ENCODE peak calls at places on chromosomes 16 and 17, in nine cellular contexts. P is heart right ventricle, G is body of pancreas, S is psoas muscle, E is tibial nerve, Q is fibroblast of lung, A is A549, Z is neuronal stem cell, V is H9. R is an unnamed sample. For H3K4me1, the result is how much of the 10 kb centered on the place peaks cover.

GRCh38 chr16:53041196-53041977 is 11.3 kb downstream of the CHD9NB start:
- DNase-seq in P (peak), G (peak), S (peak), E (peak), Q (no peak), A (no peak), Z (no peak), V (peak), R (peak)

GRCh38 chr16:24332178-24332577 is 76.0 kb downstream of the CACNG3 start:
- DNase-seq in P (no peak), G (no peak), S (no peak), E (no peak), Q (no peak), A (no peak), Z (no peak), V (no peak), R (no peak)

GRCh38 chr16:14202697-14203096 is 131.6 kb downstream of the MRTFB start:
- DNase-seq in P (no peak), G (no peak), S (no peak), E (no peak), Q (peak), A (peak), Z (no peak), V (no peak), R (no peak)

GRCh38 chr17:58317421-58318064 is 11.1 kb downstream of the TSPOAP1 start:
- DNase-seq in P (no peak), G (peak), S (no peak), E (no peak), Q (peak), A (peak), Z (no peak), V (peak), R (peak)

GRCh38 chr16:69107311-69107962 is 2.0 kb downstream of the HAS3 start:
- DNase-seq in P (peak), G (peak), S (peak), E (no peak), Q (peak), A (peak), Z (peak), V (peak), R (no peak)

GRCh38 chr17:39196820-39197331 is 593 bp downstream of the CACNB1 start:
- DNase-seq in P (peak), G (peak), S (peak), E (no peak), Q (no peak), A (peak), Z (no peak), V (peak), R (peak)

GRCh38 chr17:29590261-29590978 is 972 bp upstream of the GIT1 start:
- DNase-seq in P (peak), G (peak), S (no peak), E (no peak), Q (peak), A (peak), Z (no peak), V (no peak), R (peak)

GRCh38 chr16:87254271-87254670 is 62.9 kb downstream of the C16orf95 start:
- DNase-seq in P (no peak), G (no peak), S (no peak), E (no peak), Q (no peak), A (no peak), Z (no peak), V (no peak), R (no peak)

GRCh38 chr17:79391808-79392233 is 219.0 kb downstream of the RBFOX3 start:
- DNase-seq in P (peak), G (peak), S (peak), E (peak), Q (peak), A (peak), Z (peak), V (peak), R (peak)

GRCh38 chr16:21566891-21567414 is 32.4 kb upstream of the METTL9 start:
- DNase-seq in P (no peak), G (no peak), S (no peak), E (no peak), Q (no peak), A (no peak), Z (no peak), V (no peak), R (no peak)

GRCh38 chr17:36000730-36001108 is 634 bp downstream of the CCL15 start:
- DNase-seq in P (no peak), G (no peak), S (no peak), E (no peak), Q (no peak), A (no peak), Z (no peak), V (peak), R (no peak)

GRCh38 chr16:2148714-2149629 is 547 bp downstream of the RAB26 start:
- DNase-seq in P (no peak), G (peak), S (no peak), E (no peak), Q (peak), A (peak), Z (no peak), V (peak), R (peak)

GRCh38 chr17:32604966-32605365 is 118.2 kb downstream of the CDK5R1 start:
- DNase-seq in P (no peak), G (no peak), S (no peak), E (no peak), Q (no peak), A (no peak), Z (no peak), V (no peak), R (no peak)

GRCh38 chr17:81955756-81956544 is 5.0 kb downstream of the NOTUM start:
- DNase-seq in P (no peak), G (no peak), S (no peak), E (no peak), Q (no peak), A (no peak), Z (no peak), V (no peak), R (no peak)

GRCh38 chr17:49227436-49228261 is 2.9 kb downstream of the PHOSPHO1 start:
- DNase-seq in P (peak), G (peak), S (peak), E (peak), Q (peak), A (peak), Z (peak), V (peak), R (peak)

GRCh38 chr17:41642252-41643156 is 18.1 kb upstream of the KRT17 start:
- DNase-seq in P (no peak), G (no peak), S (no peak), E (no peak), Q (no peak), A (no peak), Z (no peak), V (no peak), R (no peak)

GRCh38 chr17:18224428-18225120 is 861 bp upstream of the LLGL1 start:
- DNase-seq in P (peak), G (no peak), S (no peak), E (no peak), Q (peak), A (no peak), Z (peak), V (peak), R (peak)

GRCh38 chr16:89378947-89379771 is 111.2 kb downstream of the ANKRD11 start:
- DNase-seq in P (no peak), G (no peak), S (peak), E (no peak), Q (no peak), A (no peak), Z (no peak), V (no peak), R (no peak)

GRCh38 chr17:57442401-57442823 is 186.1 kb downstream of the MSI2 start:
- DNase-seq in P (no peak), G (no peak), S (no peak), E (no peak), Q (peak), A (no peak), Z (no peak), V (no peak), R (peak)

GRCh38 chr17:17900615-17901520 is 64.1 kb upstream of the SREBF1 start:
- DNase-seq in P (peak), G (peak), S (peak), E (peak), Q (peak), A (peak), Z (no peak), V (no peak), R (peak)

GRCh38 chr16:76946879-76947278 is 244.1 kb upstream of the MON1B start:
- DNase-seq in P (no peak), G (no peak), S (no peak), E (no peak), Q (peak), A (peak), Z (no peak), V (no peak), R (no peak)

GRCh38 chr17:76540381-76541300 is 797 bp downstream of the PRCD start:
- DNase-seq in P (peak), G (peak), S (peak), E (peak), Q (peak), A (peak), Z (peak), V (peak), R (peak)
- H3K4me1 ChIP-seq in P (half or more), G (under half), S (under half), E (half or more), Q (under half), A (under half), Z (under half), V (under half), R (under half)

GRCh38 chr16:66964049-66964448 is 3.0 kb downstream of the CES3 start:
- DNase-seq in P (no peak), G (no peak), S (peak), E (no peak), Q (no peak), A (no peak), Z (no peak), V (no peak), R (no peak)
- H3K4me1 ChIP-seq in P (under half), G (under half), S (under half), E (under half), Q (under half), A (under half), Z (under half), V (under half), R (under half)

DNA sequence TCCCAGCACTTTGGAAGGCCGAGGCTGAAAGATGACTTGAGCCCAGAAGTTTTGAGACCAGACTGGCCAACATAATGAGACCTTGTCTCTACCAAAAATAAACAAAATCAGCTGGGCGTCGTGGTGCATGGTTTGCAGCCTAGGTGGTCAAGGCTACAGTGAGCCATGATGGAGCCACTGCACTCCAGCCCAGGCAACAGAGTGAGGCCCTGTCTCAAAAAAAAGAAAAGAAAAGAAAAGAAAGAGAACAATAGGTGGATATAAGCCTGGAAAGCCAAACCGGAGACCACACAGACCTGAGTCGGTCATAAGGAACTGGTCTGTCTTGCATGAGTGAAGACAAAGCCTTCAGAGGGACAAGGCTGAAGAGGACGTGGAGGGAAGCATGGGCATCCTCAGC is 14.4 kb downstream of the ATP6V0D1 start:
- DNase-seq in P (no peak), G (no peak), S (peak), E (no peak), Q (no peak), A (no peak), Z (no peak), V (no peak), R (no peak)
- H3K4me1 ChIP-seq in P (half or more), G (half or more), S (half or more), E (half or more), Q (under half), A (under half), Z (under half), V (under half), R (under half)

DNA sequence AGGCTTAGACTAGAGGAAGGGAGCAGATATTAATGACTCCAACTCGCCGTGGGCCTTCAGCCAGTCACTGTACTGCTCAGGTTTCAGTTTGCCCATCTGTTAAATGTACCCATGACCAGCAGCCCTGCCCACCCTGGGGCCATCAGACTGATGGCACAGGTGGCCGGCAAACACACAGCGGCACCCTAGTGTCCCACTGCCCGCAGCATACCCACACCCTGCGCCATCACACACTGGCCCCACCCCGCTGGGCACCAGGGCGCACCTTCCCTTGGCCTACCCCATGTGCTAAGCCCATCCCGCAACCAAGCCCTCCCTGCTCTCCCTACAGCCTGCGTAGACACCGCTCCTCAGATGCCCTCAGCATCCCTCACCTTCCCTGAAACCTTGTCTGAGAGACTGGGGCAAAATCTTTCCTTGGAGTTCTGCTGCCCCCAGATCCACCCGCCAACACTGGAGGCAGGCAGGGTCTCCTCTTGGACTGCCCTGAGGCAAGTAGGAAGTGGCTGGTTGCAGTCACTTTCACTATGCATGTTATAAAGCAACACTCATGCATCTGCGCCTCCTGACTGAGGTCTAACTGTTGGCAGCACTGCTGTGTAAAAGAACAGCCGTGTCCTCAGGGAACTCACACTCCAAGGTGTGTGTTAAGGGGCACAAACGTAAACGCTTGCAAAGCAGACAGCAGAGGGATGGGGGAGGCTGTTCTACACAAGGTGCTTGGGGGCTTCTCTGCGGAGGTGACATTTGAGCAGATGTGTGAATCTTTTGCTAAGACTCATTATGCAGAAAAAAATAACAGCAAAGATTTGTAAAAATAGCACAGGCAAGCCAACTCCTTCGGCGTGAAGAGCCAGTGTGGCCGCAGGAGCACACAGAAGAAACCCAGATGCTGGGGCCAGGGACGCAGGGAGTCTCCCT is 6.7 kb upstream of the BCAR1 start:
- DNase-seq in P (no peak), G (no peak), S (peak), E (no peak), Q (no peak), A (no peak), Z (no peak), V (no peak), R (no peak)
- H3K4me1 ChIP-seq in P (half or more), G (half or more), S (half or more), E (half or more), Q (half or more), A (half or more), Z (half or more), V (under half), R (half or more)

GRCh38 chr17:71115669-71115972 is 946.3 kb downstream of the KCNJ2 start:
- DNase-seq in P (no peak), G (no peak), S (no peak), E (no peak), Q (no peak), A (no peak), Z (no peak), V (no peak), R (no peak)
- H3K4me1 ChIP-seq in P (under half), G (under half), S (under half), E (under half), Q (under half), A (under half), Z (under half), V (under half), R (under half)

DNA sequence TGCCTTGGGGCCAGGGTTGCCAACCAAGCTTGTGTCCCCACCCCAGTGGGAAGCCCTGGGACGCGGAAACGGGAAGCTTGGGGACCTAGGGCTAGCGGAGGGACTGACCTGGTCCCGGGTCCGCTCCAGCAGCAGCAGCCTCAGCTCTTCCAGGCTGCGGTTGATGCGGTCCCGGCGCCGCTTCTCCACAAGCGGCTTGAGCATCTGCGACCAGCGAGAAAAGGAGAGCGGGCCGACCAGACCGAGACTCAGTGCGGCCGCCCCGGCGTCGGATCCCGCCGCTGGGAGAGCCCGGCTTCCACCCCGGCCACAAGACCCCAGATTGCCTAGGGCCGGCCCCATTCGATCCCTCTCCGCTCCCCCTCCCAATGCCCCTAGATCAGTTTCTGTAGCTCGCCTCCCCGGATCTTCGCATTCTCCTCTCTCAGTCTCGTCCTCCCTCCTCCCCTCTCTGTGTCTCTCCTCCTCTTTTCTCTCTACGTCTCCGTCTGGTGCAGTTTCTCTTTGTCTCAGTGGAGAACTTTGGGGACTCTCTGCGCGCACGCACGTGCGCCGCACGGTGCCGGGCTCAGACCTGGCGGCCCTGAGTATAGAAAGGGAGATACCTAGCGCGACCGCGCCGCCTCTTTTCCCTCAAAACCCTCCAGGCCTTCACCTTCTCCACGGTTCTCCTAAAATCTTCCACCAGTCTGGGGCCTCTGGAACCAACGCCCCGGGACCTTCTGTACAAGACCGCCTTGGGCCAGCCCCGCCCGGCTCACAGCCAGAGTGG is 797 bp downstream of the HES7 start:
- DNase-seq in P (no peak), G (peak), S (peak), E (peak), Q (peak), A (peak), Z (peak), V (peak), R (no peak)
- H3K4me1 ChIP-seq in P (half or more), G (half or more), S (under half), E (half or more), Q (under half), A (under half), Z (under half), V (under half), R (under half)

DNA sequence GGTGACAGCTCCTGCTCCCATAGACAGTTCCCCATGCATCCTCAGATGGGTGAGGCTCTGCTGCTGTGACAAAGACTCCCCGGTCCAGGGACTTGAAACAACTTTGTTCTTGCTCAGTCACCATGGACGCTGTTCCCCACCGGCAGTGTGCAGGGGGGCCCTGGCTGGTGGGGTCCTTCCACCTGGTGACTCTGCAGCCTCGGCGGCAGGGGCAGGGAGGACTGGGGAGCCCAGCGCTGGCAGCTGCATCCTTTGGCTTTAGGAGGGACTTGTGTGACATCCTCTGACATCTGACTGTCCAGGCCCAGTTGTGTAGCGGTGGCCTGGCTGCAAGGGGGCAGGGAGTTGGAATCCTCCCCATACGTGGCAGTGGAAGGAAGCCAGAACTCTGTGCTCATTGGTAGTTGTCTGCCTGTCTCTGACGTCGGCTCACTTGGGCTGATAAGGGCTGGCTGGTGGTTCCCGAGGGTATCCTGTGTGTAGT is 107.3 kb downstream of the CMIP start:
- DNase-seq in P (peak), G (no peak), S (no peak), E (no peak), Q (peak), A (no peak), Z (no peak), V (no peak), R (no peak)
- H3K4me1 ChIP-seq in P (half or more), G (under half), S (under half), E (under half), Q (under half), A (half or more), Z (under half), V (under half), R (under half)

DNA sequence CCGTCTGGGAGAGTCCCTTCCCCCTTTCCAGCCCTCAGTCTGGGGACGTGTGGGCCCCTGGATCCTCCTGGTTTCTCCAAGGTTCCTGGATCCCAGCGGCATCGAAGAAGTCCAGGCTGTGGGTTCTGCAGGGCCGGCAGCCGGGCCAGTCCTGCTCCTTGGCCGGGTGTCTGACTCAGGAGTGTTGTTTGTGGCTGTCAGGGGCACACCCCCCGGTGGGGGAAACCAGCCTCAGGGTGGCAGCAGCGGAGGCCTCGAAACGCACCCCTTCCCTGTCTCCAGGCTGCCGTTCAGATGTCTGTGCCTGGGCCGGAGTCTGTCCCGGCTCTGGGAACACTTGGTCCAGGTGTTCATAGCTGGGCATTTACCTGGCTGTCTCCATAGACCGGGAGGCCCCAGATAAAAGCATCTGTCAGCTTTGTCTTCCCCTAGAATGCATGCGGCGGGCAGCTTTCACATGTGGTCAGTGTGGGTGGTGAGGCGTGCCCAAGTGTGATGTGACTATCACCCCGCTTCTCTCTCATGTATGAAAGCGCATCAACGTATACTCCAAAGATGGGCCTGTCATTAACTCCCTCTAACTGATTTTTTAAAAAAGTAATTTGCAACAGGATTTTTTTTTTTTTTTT is 3.6 kb upstream of the RAP1GAP2 start:
- DNase-seq in P (no peak), G (no peak), S (no peak), E (no peak), Q (no peak), A (no peak), Z (no peak), V (no peak), R (no peak)
- H3K4me1 ChIP-seq in P (under half), G (under half), S (under half), E (under half), Q (under half), A (under half), Z (under half), V (under half), R (under half)